ENCODE peak calls at places on chromosomes 4 and X, in six cellular contexts. R is IMR-90, G is neuronal stem cell, Y is H9, S is mesendoderm, X is H1. N is an unnamed sample.

GRCh38 chr4:55121246-55121645 is 4.1 kb downstream of the KDR start:
- DNase-seq in Y (no peak), G (no peak), X (no peak), S (no peak), R (no peak), N (no peak)

GRCh38 chr4:174828845-174829701 is at the start of gene GLRA3:
- DNase-seq in G (peak), Y (peak), S (peak), R (no peak), X (peak), N (peak)

GRCh38 chr4:3311095-3311372 is 18.2 kb downstream of the RGS12 start:
- DNase-seq in X (no peak), S (no peak), R (no peak), G (no peak), Y (peak), N (no peak)

GRCh38 chr4:133151301-133151680 is 2.2 kb downstream of the PCDH10 start:
- DNase-seq in X (no peak), Y (no peak), G (no peak), R (no peak), S (peak), N (peak)

GRCh38 chr4:820230-821172 is 5.4 kb downstream of the CPLX1 start:
- DNase-seq in X (no peak), G (no peak), S (no peak), Y (no peak), R (no peak), N (no peak)

GRCh38 chr4:31674313-31674947 is 954.3 kb downstream of the PCDH7 start:
- DNase-seq in G (no peak), R (peak), X (no peak), Y (peak), S (peak), N (peak)

GRCh38 chrX:48459483-48459882 is 10.6 kb downstream of the SLC38A5 start:
- DNase-seq in S (no peak), X (no peak), R (no peak), Y (no peak), G (no peak), N (no peak)

GRCh38 chrX:133523094-133523493 is 107.8 kb upstream of the GPC4 start:
- DNase-seq in S (no peak), X (no peak), Y (no peak), R (no peak), G (no peak), N (no peak)

GRCh38 chrX:39174761-39175417 is 373.6 kb downstream of the MID1IP1 start:
- DNase-seq in G (no peak), X (no peak), S (no peak), Y (no peak), R (no peak), N (no peak)

GRCh38 chr4:113094327-113094726 is 44.9 kb downstream of the ANK2 start:
- DNase-seq in Y (no peak), G (no peak), X (no peak), S (no peak), R (no peak), N (peak)

GRCh38 chr4:88219099-88219498 is 60.7 kb upstream of the ABCG2 start:
- DNase-seq in X (no peak), S (peak), Y (no peak), R (peak), G (peak), N (peak)

GRCh38 chrX:136961594-136962135 is 72.1 kb downstream of the GPR101 start:
- DNase-seq in G (no peak), X (no peak), S (no peak), R (no peak), Y (no peak), N (no peak)

GRCh38 chr4:108834167-108834566 is 71.3 kb upstream of the ETNPPL start:
- DNase-seq in S (no peak), Y (no peak), R (peak), G (no peak), X (no peak), N (peak)

GRCh38 chrX:1587161-1587560 is 4.2 kb upstream of the AKAP17A start:
- DNase-seq in G (no peak), Y (no peak), S (no peak), X (peak), R (no peak), N (no peak)

GRCh38 chr4:182960228-182960627 is 43.0 kb upstream of the DCTD start:
- DNase-seq in S (no peak), Y (no peak), X (no peak), G (no peak), R (no peak), N (no peak)
- H2BK15ac ChIP-seq in S (no peak), Y (no peak), X (no peak), G (no peak), R (no peak), N (no peak)

GRCh38 chrX:124433186-124433585 is 86.8 kb downstream of the SH2D1A start:
- DNase-seq in G (no peak), R (no peak), S (no peak), Y (no peak), X (no peak), N (no peak)
- H2BK15ac ChIP-seq in G (no peak), R (no peak), S (no peak), Y (no peak), X (no peak), N (no peak)

GRCh38 chr4:16236402-16237023 is 10.2 kb upstream of the TAPT1 start:
- DNase-seq in S (peak), X (no peak), Y (no peak), G (no peak), R (no peak), N (no peak)
- H2BK15ac ChIP-seq in S (no peak), X (no peak), Y (no peak), G (no peak), R (no peak), N (no peak)

GRCh38 chr4:22217480-22217879 is 268.9 kb upstream of the KCNIP4 start:
- DNase-seq in G (no peak), X (no peak), S (no peak), R (no peak), Y (no peak), N (no peak)
- H2BK15ac ChIP-seq in G (no peak), X (no peak), S (no peak), R (no peak), Y (no peak), N (no peak)

GRCh38 chr4:20723019-20723418 is 22.8 kb downstream of the PACRGL start:
- DNase-seq in Y (no peak), G (no peak), X (no peak), S (no peak), R (no peak), N (no peak)
- H2BK15ac ChIP-seq in Y (no peak), G (no peak), X (no peak), S (no peak), R (no peak), N (no peak)

GRCh38 chr4:66959207-66959606 is 586.1 kb downstream of the CENPC start:
- DNase-seq in R (no peak), X (no peak), Y (no peak), G (no peak), S (no peak), N (no peak)

GRCh38 chr4:66964467-66964866 is 580.8 kb downstream of the CENPC start:
- DNase-seq in S (no peak), Y (no peak), G (no peak), R (no peak), X (no peak), N (no peak)
- H2BK15ac ChIP-seq in S (no peak), Y (no peak), G (no peak), R (no peak), X (no peak), N (no peak)

GRCh38 chr4:127634181-127634580 is 1.4 kb downstream of the INTU start:
- DNase-seq in Y (no peak), X (no peak), R (peak), G (no peak), S (no peak), N (peak)
- H2BK15ac ChIP-seq in Y (no peak), X (no peak), R (no peak), G (no peak), S (no peak), N (no peak)

GRCh38 chrX:107288676-107289075 is 82.3 kb downstream of the DNAAF6 start:
- DNase-seq in G (no peak), Y (no peak), X (no peak), S (no peak), R (no peak), N (no peak)
- H2BK15ac ChIP-seq in G (no peak), Y (no peak), X (no peak), S (no peak), R (no peak), N (no peak)

N was measured in mesenchymal stem cell.